ENCODE peak calls at places on chromosomes 3 and 15, in six cellular contexts. One of them, this sample, is unnamed.

GRCh38 chr15:75840659-75841058 is 2.6 kb upstream of the UBE2Q2 start:
- DNase-seq in IMR-90: peak
- DNase-seq in cerebellar cortex: peak
- DNase-seq in GM13976: no peak
- DNase-seq in ovary: peak
- DNase-seq in activated T-cell treated with anti-CD3 and anti-CD28 coated beads for 24 hours: no peak
- DNase-seq in this sample: no peak

GRCh38 chr3:52176951-52177700 is 20.8 kb upstream of the ALAS1 start:
- DNase-seq in IMR-90: no peak
- DNase-seq in cerebellar cortex: no peak
- DNase-seq in GM13976: no peak
- DNase-seq in ovary: no peak
- DNase-seq in activated T-cell treated with anti-CD3 and anti-CD28 coated beads for 24 hours: no peak
- DNase-seq in this sample: peak

GRCh38 chr3:38379201-38379770 is 32.7 kb downstream of the XYLB start:
- DNase-seq in IMR-90: no peak
- DNase-seq in cerebellar cortex: no peak
- DNase-seq in GM13976: no peak
- DNase-seq in ovary: no peak
- DNase-seq in activated T-cell treated with anti-CD3 and anti-CD28 coated beads for 24 hours: no peak
- DNase-seq in this sample: no peak

GRCh38 chr3:150545419-150546225 is 674 bp downstream of the SERP1 start:
- DNase-seq in IMR-90: no peak
- DNase-seq in cerebellar cortex: peak
- DNase-seq in GM13976: peak
- DNase-seq in ovary: no peak
- DNase-seq in activated T-cell treated with anti-CD3 and anti-CD28 coated beads for 24 hours: peak
- DNase-seq in this sample: peak

GRCh38 chr3:190811775-190812480 is 50.6 kb downstream of the GMNC start:
- DNase-seq in IMR-90: peak
- DNase-seq in cerebellar cortex: peak
- DNase-seq in GM13976: peak
- DNase-seq in ovary: peak
- DNase-seq in activated T-cell treated with anti-CD3 and anti-CD28 coated beads for 24 hours: no peak
- DNase-seq in this sample: peak

GRCh38 chr15:101380146-101380545 is 85.1 kb upstream of the SNRPA1 start:
- DNase-seq in IMR-90: no peak
- DNase-seq in cerebellar cortex: no peak
- DNase-seq in GM13976: no peak
- DNase-seq in ovary: no peak
- DNase-seq in activated T-cell treated with anti-CD3 and anti-CD28 coated beads for 24 hours: no peak
- DNase-seq in this sample: no peak

GRCh38 chr3:120102674-120103073 is 8.4 kb upstream of the GSK3B start:
- DNase-seq in IMR-90: no peak
- DNase-seq in cerebellar cortex: peak
- DNase-seq in GM13976: no peak
- DNase-seq in ovary: no peak
- DNase-seq in activated T-cell treated with anti-CD3 and anti-CD28 coated beads for 24 hours: no peak
- DNase-seq in this sample: no peak

GRCh38 chr3:42518800-42519567 is 16.5 kb downstream of the VIPR1 start:
- DNase-seq in IMR-90: no peak
- DNase-seq in cerebellar cortex: no peak
- DNase-seq in GM13976: no peak
- DNase-seq in ovary: no peak
- DNase-seq in activated T-cell treated with anti-CD3 and anti-CD28 coated beads for 24 hours: no peak
- DNase-seq in this sample: no peak

This sample was measured in Calu3.